ENCODE peak calls at places on chromosomes 12 and 14, in nine cellular contexts. One of them, this sample, is unnamed.

GRCh38 chr12:115960868-115961802 is 316.4 kb downstream of the MED13L start:
- DNase-seq in PC-3: no peak
- DNase-seq in stimulated activated CD8-positive, alpha-beta memory T cell treated with anti-CD3 and anti-CD28 coated beads, Interleukin-4, amount 100 ng/mL, for 4 hours: no peak
- DNase-seq in effector memory CD8-positive, alpha-beta T cell: no peak
- DNase-seq in mammary epithelial cell: no peak
- DNase-seq in cardiac fibroblast: no peak
- DNase-seq in stimulated activated CD4-positive, alpha-beta T cell treated with anti-CD3 and anti-CD28 coated beads, Interleukin-4, amount 100 ng/mL, for 48 hours: no peak
- DNase-seq in T-helper 22 cell: no peak
- DNase-seq in HCT116: no peak
- DNase-seq in this sample: no peak

GRCh38 chr14:103568952-103569351 is 6.2 kb downstream of the COA8 start:
- DNase-seq in stimulated activated CD8-positive, alpha-beta memory T cell treated with anti-CD3 and anti-CD28 coated beads, Interleukin-4, amount 100 ng/mL, for 4 hours: no peak
- DNase-seq in T-helper 22 cell: no peak
- DNase-seq in effector memory CD8-positive, alpha-beta T cell: no peak
- DNase-seq in HCT116: no peak
- DNase-seq in stimulated activated CD4-positive, alpha-beta T cell treated with anti-CD3 and anti-CD28 coated beads, Interleukin-4, amount 100 ng/mL, for 48 hours: no peak
- DNase-seq in cardiac fibroblast: no peak
- DNase-seq in PC-3: no peak
- DNase-seq in mammary epithelial cell: no peak
- DNase-seq in this sample: no peak

GRCh38 chr12:65324056-65324455 is 45.6 kb downstream of the MSRB3 start:
- DNase-seq in PC-3: no peak
- DNase-seq in HCT116: no peak
- DNase-seq in stimulated activated CD4-positive, alpha-beta T cell treated with anti-CD3 and anti-CD28 coated beads, Interleukin-4, amount 100 ng/mL, for 48 hours: no peak
- DNase-seq in stimulated activated CD8-positive, alpha-beta memory T cell treated with anti-CD3 and anti-CD28 coated beads, Interleukin-4, amount 100 ng/mL, for 4 hours: no peak
- DNase-seq in mammary epithelial cell: no peak
- DNase-seq in effector memory CD8-positive, alpha-beta T cell: no peak
- DNase-seq in cardiac fibroblast: no peak
- DNase-seq in T-helper 22 cell: no peak
- DNase-seq in this sample: no peak

GRCh38 chr14:94036328-94037167 is 10.4 kb downstream of the OTUB2 start:
- DNase-seq in stimulated activated CD8-positive, alpha-beta memory T cell treated with anti-CD3 and anti-CD28 coated beads, Interleukin-4, amount 100 ng/mL, for 4 hours: peak; percentile 64
- DNase-seq in T-helper 22 cell: peak; percentile 30
- DNase-seq in stimulated activated CD4-positive, alpha-beta T cell treated with anti-CD3 and anti-CD28 coated beads, Interleukin-4, amount 100 ng/mL, for 48 hours: peak; percentile 79
- DNase-seq in PC-3: peak; percentile 82
- DNase-seq in mammary epithelial cell: peak; percentile 46
- DNase-seq in cardiac fibroblast: peak; percentile 77
- DNase-seq in HCT116: peak; percentile 64
- DNase-seq in effector memory CD8-positive, alpha-beta T cell: peak; percentile 73
- DNase-seq in this sample: peak; percentile 88

GRCh38 chr14:71918955-71919354 is 13.3 kb upstream of the RGS6 start:
- DNase-seq in cardiac fibroblast: no peak
- DNase-seq in HCT116: no peak
- DNase-seq in stimulated activated CD8-positive, alpha-beta memory T cell treated with anti-CD3 and anti-CD28 coated beads, Interleukin-4, amount 100 ng/mL, for 4 hours: no peak
- DNase-seq in PC-3: no peak
- DNase-seq in effector memory CD8-positive, alpha-beta T cell: no peak
- DNase-seq in T-helper 22 cell: no peak
- DNase-seq in stimulated activated CD4-positive, alpha-beta T cell treated with anti-CD3 and anti-CD28 coated beads, Interleukin-4, amount 100 ng/mL, for 48 hours: no peak
- DNase-seq in mammary epithelial cell: no peak
- DNase-seq in this sample: no peak

GRCh38 chr12:11906284-11906935 is 164.3 kb upstream of the BCL2L14 start:
- DNase-seq in stimulated activated CD4-positive, alpha-beta T cell treated with anti-CD3 and anti-CD28 coated beads, Interleukin-4, amount 100 ng/mL, for 48 hours: no peak
- DNase-seq in effector memory CD8-positive, alpha-beta T cell: no peak
- DNase-seq in mammary epithelial cell: no peak
- DNase-seq in PC-3: no peak
- DNase-seq in T-helper 22 cell: no peak
- DNase-seq in HCT116: no peak
- DNase-seq in cardiac fibroblast: peak; percentile 23
- DNase-seq in stimulated activated CD8-positive, alpha-beta memory T cell treated with anti-CD3 and anti-CD28 coated beads, Interleukin-4, amount 100 ng/mL, for 4 hours: no peak
- DNase-seq in this sample: peak; percentile 79

GRCh38 chr14:61511558-61511924 is 183.8 kb upstream of the HIF1A start:
- DNase-seq in mammary epithelial cell: peak; percentile 52
- DNase-seq in stimulated activated CD4-positive, alpha-beta T cell treated with anti-CD3 and anti-CD28 coated beads, Interleukin-4, amount 100 ng/mL, for 48 hours: no peak
- DNase-seq in T-helper 22 cell: no peak
- DNase-seq in effector memory CD8-positive, alpha-beta T cell: no peak
- DNase-seq in cardiac fibroblast: no peak
- DNase-seq in stimulated activated CD8-positive, alpha-beta memory T cell treated with anti-CD3 and anti-CD28 coated beads, Interleukin-4, amount 100 ng/mL, for 4 hours: no peak
- DNase-seq in HCT116: no peak
- DNase-seq in PC-3: no peak
- DNase-seq in this sample: no peak

GRCh38 chr12:71157601-71158233 is at the start of gene TSPAN8:
- DNase-seq in effector memory CD8-positive, alpha-beta T cell: no peak
- DNase-seq in stimulated activated CD8-positive, alpha-beta memory T cell treated with anti-CD3 and anti-CD28 coated beads, Interleukin-4, amount 100 ng/mL, for 4 hours: no peak
- DNase-seq in stimulated activated CD4-positive, alpha-beta T cell treated with anti-CD3 and anti-CD28 coated beads, Interleukin-4, amount 100 ng/mL, for 48 hours: no peak
- DNase-seq in T-helper 22 cell: no peak
- DNase-seq in PC-3: peak; percentile 83
- DNase-seq in HCT116: no peak
- DNase-seq in mammary epithelial cell: no peak
- DNase-seq in cardiac fibroblast: no peak
- DNase-seq in this sample: no peak

GRCh38 chr14:95514131-95515079 is 2.0 kb downstream of the SYNE3 start:
- DNase-seq in effector memory CD8-positive, alpha-beta T cell: no peak
- DNase-seq in PC-3: no peak
- DNase-seq in T-helper 22 cell: no peak
- DNase-seq in HCT116: no peak
- DNase-seq in mammary epithelial cell: peak; percentile 75
- DNase-seq in cardiac fibroblast: no peak
- DNase-seq in stimulated activated CD8-positive, alpha-beta memory T cell treated with anti-CD3 and anti-CD28 coated beads, Interleukin-4, amount 100 ng/mL, for 4 hours: no peak
- DNase-seq in stimulated activated CD4-positive, alpha-beta T cell treated with anti-CD3 and anti-CD28 coated beads, Interleukin-4, amount 100 ng/mL, for 48 hours: no peak
- DNase-seq in this sample: no peak

GRCh38 chr14:94886931-94887330 is 117.0 kb upstream of the GSC start:
- DNase-seq in cardiac fibroblast: no peak
- DNase-seq in mammary epithelial cell: no peak
- DNase-seq in stimulated activated CD8-positive, alpha-beta memory T cell treated with anti-CD3 and anti-CD28 coated beads, Interleukin-4, amount 100 ng/mL, for 4 hours: no peak
- DNase-seq in HCT116: no peak
- DNase-seq in effector memory CD8-positive, alpha-beta T cell: no peak
- DNase-seq in PC-3: no peak
- DNase-seq in stimulated activated CD4-positive, alpha-beta T cell treated with anti-CD3 and anti-CD28 coated beads, Interleukin-4, amount 100 ng/mL, for 48 hours: no peak
- DNase-seq in T-helper 22 cell: no peak
- DNase-seq in this sample: no peak